ENCODE peak calls at places on chromosomes 13 and 19, in seven cellular contexts. X, N, B, A, R, L and E are unnamed samples.

GRCh38 chr13:112245179-112245724 is 130.9 kb upstream of the SPACA7 start:
- DNase-seq in X (peak), N (no peak), B (no peak), A (no peak), R (no peak), L (no peak), E (no peak)

GRCh38 chr19:16078311-16078758 is 2.0 kb downstream of the TPM4 start:
- DNase-seq in X (no peak), N (peak), B (no peak), A (peak), R (no peak), L (peak), E (peak)

GRCh38 chr13:100440756-100441421 is 147.7 kb downstream of the GGACT start:
- DNase-seq in X (no peak), N (peak), B (peak), A (peak), R (peak), L (peak), E (peak)

GRCh38 chr13:51923983-51924539 is 62.3 kb downstream of the CCDC70 start:
- DNase-seq in X (no peak), N (peak), B (no peak), A (no peak), R (no peak), L (no peak), E (no peak)

GRCh38 chr13:31035162-31035951 is 102.9 kb downstream of the TEX26 start:
- DNase-seq in X (no peak), N (peak), B (peak), A (peak), R (no peak), L (peak), E (peak)

GRCh38 chr19:10209305-10209704 is 14.6 kb upstream of the DNMT1 start:
- DNase-seq in X (no peak), N (peak), B (no peak), A (no peak), R (no peak), L (peak), E (peak)

GRCh38 chr13:73189766-73190165 is 131.0 kb downstream of the KLF5 start:
- DNase-seq in X (no peak), N (no peak), B (no peak), A (no peak), R (no peak), L (no peak), E (no peak)

GRCh38 chr13:110546933-110547332 is 14.6 kb downstream of the RAB20 start:
- DNase-seq in X (peak), N (peak), B (peak), A (peak), R (peak), L (peak), E (peak)

GRCh38 chr13:112999414-113000177 is 30.6 kb downstream of the MCF2L start:
- DNase-seq in X (no peak), N (no peak), B (no peak), A (no peak), R (no peak), L (no peak), E (no peak)

GRCh38 chr13:91369432-91369831 is 21.9 kb downstream of the MIR17HG start:
- DNase-seq in X (no peak), N (peak), B (peak), A (peak), R (no peak), L (peak), E (peak)

GRCh38 chr13:100881291-100881864 is 206.8 kb upstream of the TMTC4 start:
- DNase-seq in X (no peak), N (peak), B (no peak), A (no peak), R (no peak), L (no peak), E (peak)

GRCh38 chr19:4297901-4298771 is 4.1 kb downstream of the TMIGD2 start:
- DNase-seq in X (no peak), N (no peak), B (no peak), A (no peak), R (no peak), L (no peak), E (no peak)

GRCh38 chr13:96967248-96967745 is 27.0 kb downstream of the OXGR1 start:
- DNase-seq in X (no peak), N (peak), B (no peak), A (no peak), R (no peak), L (no peak), E (no peak)

GRCh38 chr19:6126335-6126974 is 9.0 kb upstream of the ACSBG2 start:
- DNase-seq in X (no peak), N (peak), B (peak), A (peak), R (peak), L (peak), E (peak)

GRCh38 chr19:4878491-4878968 is 11.1 kb upstream of the PLIN3 start:
- DNase-seq in X (no peak), N (no peak), B (no peak), A (no peak), R (no peak), L (no peak), E (no peak)

GRCh38 chr13:100100115-100100879 is 11.4 kb downstream of the PCCA start:
- DNase-seq in X (no peak), N (peak), B (peak), A (peak), R (peak), L (peak), E (peak)

GRCh38 chr13:113491418-113491883 is 940 bp upstream of the DCUN1D2 start:
- DNase-seq in X (no peak), N (peak), B (peak), A (no peak), R (no peak), L (peak), E (peak)

GRCh38 chr19:56507446-56508281 is at the start of gene ZNF471:
- DNase-seq in X (peak), N (peak), B (peak), A (peak), R (peak), L (peak), E (peak)

GRCh38 chr13:73943137-73943964 is 190.9 kb downstream of the KLF12 start:
- DNase-seq in X (no peak), N (peak), B (no peak), A (no peak), R (no peak), L (no peak), E (no peak)

GRCh38 chr19:39544201-39544903 is 4.4 kb upstream of the EID2 start:
- DNase-seq in X (no peak), N (peak), B (peak), A (no peak), R (no peak), L (peak), E (peak)

GRCh38 chr19:47110521-47111080 is 3.0 kb downstream of the ZC3H4 start:
- DNase-seq in X (no peak), N (peak), B (no peak), A (no peak), R (no peak), L (no peak), E (no peak)

GRCh38 chr19:48501961-48502719 is 9.5 kb downstream of the LMTK3 start:
- DNase-seq in X (no peak), N (peak), B (no peak), A (no peak), R (no peak), L (no peak), E (no peak)

GRCh38 chr19:16594681-16595091 is 22.5 kb upstream of the SLC35E1 start:
- DNase-seq in X (no peak), N (no peak), B (no peak), A (no peak), R (no peak), L (no peak), E (no peak)

DNA sequence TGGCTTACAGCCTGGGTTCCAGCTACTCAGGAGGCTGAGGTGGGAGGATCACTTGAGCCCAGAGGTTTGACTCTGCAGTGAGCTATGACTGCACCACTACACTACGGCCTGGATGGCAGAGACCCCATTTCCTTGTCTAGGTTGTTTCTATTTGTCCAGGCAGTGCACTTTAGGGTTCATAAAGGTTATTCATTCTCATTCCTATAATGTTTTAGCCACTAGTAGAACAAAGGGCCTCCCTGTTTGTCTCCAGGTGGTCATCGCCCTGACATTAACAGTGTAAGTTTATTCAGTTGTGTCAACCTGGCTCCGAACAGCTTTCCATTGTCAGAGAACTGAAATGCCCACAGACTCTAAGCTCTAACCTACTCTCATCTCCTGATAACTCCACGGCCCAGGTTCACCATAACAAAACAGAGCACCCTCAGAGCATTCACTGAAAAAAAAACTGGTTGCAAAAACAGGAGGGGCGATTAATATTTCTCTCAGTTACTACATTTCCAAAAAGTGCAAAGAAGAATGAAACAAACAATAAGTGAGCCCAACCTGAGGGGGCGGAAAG is 37.1 kb downstream of the SMAD9 start:
- DNase-seq in X (no peak), N (no peak), B (no peak), A (no peak), R (no peak), L (no peak), E (no peak)
- H3K4me3 ChIP-seq in X (no peak), N (no peak), B (no peak), A (no peak), R (no peak), L (no peak), E (no peak)

DNA sequence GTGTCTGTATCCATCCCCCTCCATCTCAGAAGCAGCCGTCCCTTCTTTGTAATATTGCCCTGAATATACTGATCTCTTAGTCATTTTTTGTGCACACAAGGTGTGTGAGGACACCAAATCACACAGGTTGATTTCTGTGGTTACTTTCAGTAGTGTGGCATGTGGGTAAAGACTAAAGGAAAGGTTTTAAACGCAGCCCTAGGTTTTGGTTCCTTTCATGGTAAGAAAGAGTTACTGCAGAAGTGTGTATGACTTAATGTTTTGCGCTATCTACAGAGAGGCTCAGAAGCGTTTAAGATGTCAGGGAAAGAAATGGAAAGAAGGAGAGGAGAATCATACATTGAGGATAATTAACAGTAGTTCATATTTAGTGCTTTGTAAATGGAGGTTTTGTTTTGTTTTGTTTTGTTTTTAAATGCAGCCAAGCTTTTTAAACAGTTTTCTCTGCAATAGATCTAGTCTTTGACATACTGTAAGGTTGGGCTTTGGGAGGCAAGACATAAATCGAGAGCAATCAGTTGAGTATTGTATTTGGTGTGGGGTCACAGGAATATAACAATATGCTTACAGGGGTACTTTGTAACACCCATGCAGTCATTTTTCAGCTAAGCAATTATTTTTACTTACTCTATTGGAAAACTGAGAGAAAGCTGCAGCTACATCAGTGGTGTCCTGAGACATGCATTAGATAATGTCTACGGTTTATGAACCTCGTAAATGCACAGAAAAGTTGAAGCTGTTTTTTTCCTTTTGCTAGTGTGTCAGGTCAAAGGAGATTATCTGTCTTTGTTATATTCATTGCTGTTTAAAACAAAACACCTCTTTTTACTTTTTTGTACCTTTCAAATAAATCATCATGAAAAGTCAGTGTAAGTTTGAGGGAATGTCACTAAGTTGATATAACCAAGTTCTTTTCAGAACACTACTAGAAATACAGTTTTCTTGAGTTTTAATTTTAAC is 1.9 kb downstream of the NBEA start:
- DNase-seq in X (no peak), N (no peak), B (no peak), A (no peak), R (no peak), L (no peak), E (no peak)
- H3K4me3 ChIP-seq in X (peak), N (peak), B (peak), A (peak), R (no peak), L (no peak), E (peak)

GRCh38 chr19:45420356-45420755 is 3.4 kb downstream of the ERCC1 start:
- DNase-seq in X (no peak), N (no peak), B (no peak), A (no peak), R (no peak), L (no peak), E (no peak)

GRCh38 chr19:45423589-45424190 is at the start of gene ERCC1:
- DNase-seq in X (peak), N (peak), B (peak), A (peak), R (peak), L (peak), E (peak)

GRCh38 chr19:45420871-45421270 is 2.8 kb downstream of the ERCC1 start:
- DNase-seq in X (no peak), N (no peak), B (no peak), A (no peak), R (no peak), L (no peak), E (no peak)

GRCh38 chr19:45423033-45423588 is 606 bp downstream of the ERCC1 start:
- DNase-seq in X (no peak), N (no peak), B (no peak), A (no peak), R (no peak), L (no peak), E (no peak)

GRCh38 chr19:45421953-45422498 is 1.7 kb downstream of the ERCC1 start:
- DNase-seq in X (no peak), N (no peak), B (no peak), A (no peak), R (no peak), L (no peak), E (no peak)
- H3K4me3 ChIP-seq in X (no peak), N (peak), B (no peak), A (no peak), R (peak), L (no peak), E (no peak)

DNA sequence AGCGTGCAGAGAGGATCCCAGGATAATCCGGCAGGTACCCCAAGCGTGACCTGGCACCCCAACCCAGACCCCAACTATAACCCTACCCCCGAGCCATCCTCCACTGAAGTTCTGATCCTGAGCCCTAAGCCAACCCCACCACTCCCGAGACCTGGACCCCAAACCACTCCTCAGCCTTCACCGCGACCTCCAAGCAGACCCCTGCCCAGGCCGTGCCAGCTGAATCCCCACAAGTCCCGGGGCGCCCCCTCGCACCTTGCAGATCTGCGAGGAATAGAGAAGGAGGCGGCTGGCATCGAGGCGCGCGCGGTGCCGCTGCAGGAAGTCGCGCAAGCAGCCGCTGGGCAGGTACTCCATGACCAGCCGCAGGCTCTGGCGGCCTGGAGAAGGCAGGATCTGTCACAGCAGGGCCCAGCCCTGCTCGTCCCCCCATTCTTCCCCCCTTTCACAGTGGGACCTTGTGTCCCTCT is 10.1 kb upstream of the INSL3 start:
- DNase-seq in X (no peak), N (no peak), B (no peak), A (no peak), R (no peak), L (no peak), E (no peak)
- H3K4me3 ChIP-seq in X (peak), N (no peak), B (no peak), A (no peak), R (peak), L (no peak), E (no peak)

GRCh38 chr19:35287713-35288112 is 4.2 kb upstream of the MAG start:
- DNase-seq in X (no peak), N (no peak), B (no peak), A (no peak), R (no peak), L (no peak), E (no peak)
- H3K4me3 ChIP-seq in X (no peak), N (no peak), B (no peak), A (no peak), R (no peak), L (no peak), E (no peak)

GRCh38 chr13:93147293-93147645 is 79.3 kb upstream of the GPC6 start:
- DNase-seq in X (no peak), N (no peak), B (no peak), A (no peak), R (no peak), L (no peak), E (no peak)
- H3K4me3 ChIP-seq in X (no peak), N (no peak), B (no peak), A (no peak), R (no peak), L (no peak), E (no peak)

GRCh38 chr19:12198136-12198535 is 35.2 kb downstream of the ZNF136 start:
- DNase-seq in X (no peak), N (no peak), B (no peak), A (no peak), R (no peak), L (no peak), E (no peak)
- H3K4me3 ChIP-seq in X (no peak), N (no peak), B (no peak), A (no peak), R (no peak), L (no peak), E (no peak)

GRCh38 chr19:53131732-53132131 is 978 bp downstream of the ZNF415 start:
- DNase-seq in X (no peak), N (peak), B (no peak), A (no peak), R (no peak), L (no peak), E (no peak)
- H3K4me3 ChIP-seq in X (peak), N (peak), B (peak), A (peak), R (peak), L (peak), E (peak)